ENCODE peak calls at places on chromosomes 7 and 10, in eight cellular contexts. One of them, this sample, is unnamed.

GRCh38 chr10:97887399-97887798 is 37.8 kb downstream of the GOLGA7B start:
- DNase-seq in spleen: peak
- DNase-seq in dorsolateral prefrontal cortex: no peak
- DNase-seq in HCT116: no peak
- DNase-seq in fibroblast of lung: no peak
- DNase-seq in ovary: no peak
- DNase-seq in CD4-positive, alpha-beta memory T cell: no peak
- DNase-seq in testis: no peak
- DNase-seq in this sample: no peak

GRCh38 chr7:36961097-36961496 is 236.8 kb upstream of the AOAH start:
- DNase-seq in ovary: no peak
- DNase-seq in HCT116: no peak
- DNase-seq in testis: peak
- DNase-seq in fibroblast of lung: no peak
- DNase-seq in dorsolateral prefrontal cortex: no peak
- DNase-seq in CD4-positive, alpha-beta memory T cell: no peak
- DNase-seq in spleen: no peak
- DNase-seq in this sample: no peak

GRCh38 chr10:8628351-8628750 is 573.9 kb downstream of the GATA3 start:
- DNase-seq in fibroblast of lung: no peak
- DNase-seq in dorsolateral prefrontal cortex: no peak
- DNase-seq in testis: no peak
- DNase-seq in HCT116: no peak
- DNase-seq in CD4-positive, alpha-beta memory T cell: no peak
- DNase-seq in spleen: no peak
- DNase-seq in ovary: no peak
- DNase-seq in this sample: no peak

GRCh38 chr7:137531671-137532070 is 188.1 kb upstream of the PTN start:
- DNase-seq in dorsolateral prefrontal cortex: no peak
- DNase-seq in spleen: no peak
- DNase-seq in HCT116: no peak
- DNase-seq in CD4-positive, alpha-beta memory T cell: no peak
- DNase-seq in ovary: no peak
- DNase-seq in fibroblast of lung: no peak
- DNase-seq in testis: no peak
- DNase-seq in this sample: no peak

GRCh38 chr7:81767883-81768282 is 2.0 kb downstream of the HGF start:
- DNase-seq in ovary: no peak
- DNase-seq in testis: peak
- DNase-seq in dorsolateral prefrontal cortex: no peak
- DNase-seq in fibroblast of lung: peak
- DNase-seq in spleen: no peak
- DNase-seq in CD4-positive, alpha-beta memory T cell: no peak
- DNase-seq in HCT116: no peak
- DNase-seq in this sample: no peak

GRCh38 chr7:142813262-142813661 is 41.6 kb upstream of the EPHB6 start:
- DNase-seq in dorsolateral prefrontal cortex: no peak
- DNase-seq in testis: no peak
- DNase-seq in fibroblast of lung: no peak
- DNase-seq in ovary: no peak
- DNase-seq in CD4-positive, alpha-beta memory T cell: no peak
- DNase-seq in HCT116: no peak
- DNase-seq in spleen: no peak
- DNase-seq in this sample: no peak

GRCh38 chr10:47207280-47207613 is 92.8 kb upstream of the GDF10 start:
- DNase-seq in testis: no peak
- DNase-seq in fibroblast of lung: peak
- DNase-seq in HCT116: no peak
- DNase-seq in dorsolateral prefrontal cortex: no peak
- DNase-seq in ovary: no peak
- DNase-seq in CD4-positive, alpha-beta memory T cell: no peak
- DNase-seq in spleen: no peak
- DNase-seq in this sample: no peak

GRCh38 chr10:93447970-93448369 is 34.2 kb downstream of the MYOF start:
- DNase-seq in testis: no peak
- DNase-seq in ovary: no peak
- DNase-seq in fibroblast of lung: no peak
- DNase-seq in spleen: no peak
- DNase-seq in CD4-positive, alpha-beta memory T cell: no peak
- DNase-seq in dorsolateral prefrontal cortex: no peak
- DNase-seq in HCT116: no peak
- DNase-seq in this sample: no peak

GRCh38 chr10:17533731-17534130 is 79.3 kb upstream of the ST8SIA6 start:
- DNase-seq in fibroblast of lung: peak
- DNase-seq in spleen: no peak
- DNase-seq in dorsolateral prefrontal cortex: no peak
- DNase-seq in HCT116: no peak
- DNase-seq in ovary: no peak
- DNase-seq in testis: no peak
- DNase-seq in CD4-positive, alpha-beta memory T cell: no peak
- DNase-seq in this sample: no peak

GRCh38 chr10:79460687-79461086 is 15.3 kb upstream of the ZCCHC24 start:
- DNase-seq in HCT116: no peak
- DNase-seq in ovary: no peak
- DNase-seq in testis: no peak
- DNase-seq in CD4-positive, alpha-beta memory T cell: no peak
- DNase-seq in dorsolateral prefrontal cortex: no peak
- DNase-seq in fibroblast of lung: no peak
- DNase-seq in spleen: no peak
- DNase-seq in this sample: peak

GRCh38 chr10:81026597-81026996 is 488.9 kb downstream of the SH2D4B start:
- DNase-seq in dorsolateral prefrontal cortex: no peak
- DNase-seq in ovary: no peak
- DNase-seq in testis: no peak
- DNase-seq in HCT116: no peak
- DNase-seq in fibroblast of lung: no peak
- DNase-seq in spleen: no peak
- DNase-seq in CD4-positive, alpha-beta memory T cell: no peak
- DNase-seq in this sample: no peak

GRCh38 chr10:48523820-48524758 is 80.8 kb downstream of the ARHGAP22 start:
- DNase-seq in spleen: peak
- DNase-seq in dorsolateral prefrontal cortex: no peak
- DNase-seq in testis: peak
- DNase-seq in ovary: peak
- DNase-seq in fibroblast of lung: peak
- DNase-seq in HCT116: no peak
- DNase-seq in CD4-positive, alpha-beta memory T cell: no peak
- DNase-seq in this sample: no peak

GRCh38 chr7:99473315-99473596 is 566 bp downstream of the ZNF789 start:
- DNase-seq in fibroblast of lung: peak
- DNase-seq in CD4-positive, alpha-beta memory T cell: no peak
- DNase-seq in testis: peak
- DNase-seq in spleen: no peak
- DNase-seq in dorsolateral prefrontal cortex: no peak
- DNase-seq in ovary: no peak
- DNase-seq in HCT116: peak
- DNase-seq in this sample: no peak

GRCh38 chr10:34092891-34093290 is 722.2 kb downstream of the PARD3 start:
- DNase-seq in testis: no peak
- DNase-seq in fibroblast of lung: no peak
- DNase-seq in HCT116: no peak
- DNase-seq in dorsolateral prefrontal cortex: no peak
- DNase-seq in ovary: no peak
- DNase-seq in spleen: no peak
- DNase-seq in CD4-positive, alpha-beta memory T cell: no peak
- DNase-seq in this sample: no peak

GRCh38 chr10:58189269-58189668 is 78.4 kb downstream of the IPMK start:
- DNase-seq in ovary: no peak
- DNase-seq in testis: peak
- DNase-seq in HCT116: no peak
- DNase-seq in spleen: no peak
- DNase-seq in CD4-positive, alpha-beta memory T cell: no peak
- DNase-seq in fibroblast of lung: peak
- DNase-seq in dorsolateral prefrontal cortex: no peak
- DNase-seq in this sample: peak

GRCh38 chr7:23918856-23919255 is 208.8 kb downstream of the STK31 start:
- DNase-seq in fibroblast of lung: peak
- DNase-seq in testis: no peak
- DNase-seq in CD4-positive, alpha-beta memory T cell: no peak
- DNase-seq in spleen: no peak
- DNase-seq in ovary: no peak
- DNase-seq in HCT116: no peak
- DNase-seq in dorsolateral prefrontal cortex: no peak
- DNase-seq in this sample: no peak

GRCh38 chr7:44380831-44381493 is 55.6 kb upstream of the CAMK2B start:
- DNase-seq in HCT116: no peak
- DNase-seq in spleen: peak
- DNase-seq in CD4-positive, alpha-beta memory T cell: no peak
- DNase-seq in dorsolateral prefrontal cortex: no peak
- DNase-seq in ovary: no peak
- DNase-seq in fibroblast of lung: peak
- DNase-seq in testis: no peak
- DNase-seq in this sample: peak

GRCh38 chr10:114271014-114271778 is 32.1 kb downstream of the VWA2 start:
- DNase-seq in ovary: no peak
- DNase-seq in HCT116: no peak
- DNase-seq in testis: no peak
- DNase-seq in CD4-positive, alpha-beta memory T cell: no peak
- DNase-seq in fibroblast of lung: no peak
- DNase-seq in dorsolateral prefrontal cortex: no peak
- DNase-seq in spleen: no peak
- DNase-seq in this sample: no peak
- H3K27ac ChIP-seq in ovary: no peak
- H3K27ac ChIP-seq in HCT116: no peak
- H3K27ac ChIP-seq in testis: no peak
- H3K27ac ChIP-seq in CD4-positive, alpha-beta memory T cell: no peak
- H3K27ac ChIP-seq in fibroblast of lung: peak
- H3K27ac ChIP-seq in dorsolateral prefrontal cortex: no peak
- H3K27ac ChIP-seq in spleen: no peak
- H3K27ac ChIP-seq in this sample: no peak

GRCh38 chr10:22628309-22628708 is 86.1 kb downstream of the PIP4K2A start:
- DNase-seq in ovary: no peak
- DNase-seq in CD4-positive, alpha-beta memory T cell: no peak
- DNase-seq in testis: no peak
- DNase-seq in fibroblast of lung: no peak
- DNase-seq in dorsolateral prefrontal cortex: no peak
- DNase-seq in spleen: no peak
- DNase-seq in HCT116: no peak
- DNase-seq in this sample: no peak

GRCh38 chr10:22624289-22624738 is 90.1 kb downstream of the PIP4K2A start:
- DNase-seq in dorsolateral prefrontal cortex: no peak
- DNase-seq in ovary: no peak
- DNase-seq in HCT116: no peak
- DNase-seq in CD4-positive, alpha-beta memory T cell: no peak
- DNase-seq in spleen: no peak
- DNase-seq in fibroblast of lung: peak
- DNase-seq in testis: no peak
- DNase-seq in this sample: no peak

GRCh38 chr10:22626784-22627183 is 87.6 kb downstream of the PIP4K2A start:
- DNase-seq in CD4-positive, alpha-beta memory T cell: no peak
- DNase-seq in ovary: no peak
- DNase-seq in HCT116: no peak
- DNase-seq in spleen: no peak
- DNase-seq in fibroblast of lung: no peak
- DNase-seq in testis: no peak
- DNase-seq in dorsolateral prefrontal cortex: no peak
- DNase-seq in this sample: no peak

GRCh38 chr10:22623624-22624263 is 90.6 kb downstream of the PIP4K2A start:
- DNase-seq in dorsolateral prefrontal cortex: no peak
- DNase-seq in HCT116: no peak
- DNase-seq in CD4-positive, alpha-beta memory T cell: no peak
- DNase-seq in ovary: no peak
- DNase-seq in fibroblast of lung: peak
- DNase-seq in spleen: no peak
- DNase-seq in testis: no peak
- DNase-seq in this sample: no peak

GRCh38 chr10:22625511-22626288 is 88.7 kb downstream of the PIP4K2A start:
- DNase-seq in dorsolateral prefrontal cortex: no peak
- DNase-seq in fibroblast of lung: peak
- DNase-seq in ovary: no peak
- DNase-seq in HCT116: no peak
- DNase-seq in CD4-positive, alpha-beta memory T cell: no peak
- DNase-seq in spleen: no peak
- DNase-seq in testis: no peak
- DNase-seq in this sample: no peak
- H3K27ac ChIP-seq in dorsolateral prefrontal cortex: peak
- H3K27ac ChIP-seq in fibroblast of lung: no peak
- H3K27ac ChIP-seq in ovary: no peak
- H3K27ac ChIP-seq in HCT116: no peak
- H3K27ac ChIP-seq in CD4-positive, alpha-beta memory T cell: peak
- H3K27ac ChIP-seq in spleen: peak
- H3K27ac ChIP-seq in testis: no peak
- H3K27ac ChIP-seq in this sample: no peak

GRCh38 chr10:62413652-62414051 is 39.5 kb downstream of the ZNF365 start:
- DNase-seq in testis: no peak
- DNase-seq in spleen: no peak
- DNase-seq in fibroblast of lung: no peak
- DNase-seq in CD4-positive, alpha-beta memory T cell: no peak
- DNase-seq in ovary: no peak
- DNase-seq in dorsolateral prefrontal cortex: no peak
- DNase-seq in HCT116: no peak
- DNase-seq in this sample: no peak
- H3K27ac ChIP-seq in testis: no peak
- H3K27ac ChIP-seq in spleen: no peak
- H3K27ac ChIP-seq in fibroblast of lung: no peak
- H3K27ac ChIP-seq in CD4-positive, alpha-beta memory T cell: no peak
- H3K27ac ChIP-seq in ovary: no peak
- H3K27ac ChIP-seq in dorsolateral prefrontal cortex: no peak
- H3K27ac ChIP-seq in HCT116: no peak
- H3K27ac ChIP-seq in this sample: no peak

GRCh38 chr7:118152632-118153031 is 31.3 kb upstream of the LSM8 start:
- DNase-seq in CD4-positive, alpha-beta memory T cell: no peak
- DNase-seq in fibroblast of lung: no peak
- DNase-seq in HCT116: no peak
- DNase-seq in dorsolateral prefrontal cortex: no peak
- DNase-seq in testis: no peak
- DNase-seq in ovary: no peak
- DNase-seq in spleen: no peak
- DNase-seq in this sample: no peak

GRCh38 chr7:118152149-118152548 is 31.8 kb upstream of the LSM8 start:
- DNase-seq in ovary: no peak
- DNase-seq in HCT116: no peak
- DNase-seq in dorsolateral prefrontal cortex: no peak
- DNase-seq in fibroblast of lung: no peak
- DNase-seq in CD4-positive, alpha-beta memory T cell: no peak
- DNase-seq in spleen: no peak
- DNase-seq in testis: no peak
- DNase-seq in this sample: no peak

GRCh38 chr7:118149394-118149793 is 34.6 kb upstream of the LSM8 start:
- DNase-seq in HCT116: no peak
- DNase-seq in ovary: no peak
- DNase-seq in CD4-positive, alpha-beta memory T cell: no peak
- DNase-seq in testis: no peak
- DNase-seq in dorsolateral prefrontal cortex: no peak
- DNase-seq in fibroblast of lung: no peak
- DNase-seq in spleen: no peak
- DNase-seq in this sample: no peak

GRCh38 chr7:118153551-118154177 is 30.3 kb upstream of the LSM8 start:
- DNase-seq in fibroblast of lung: peak
- DNase-seq in HCT116: peak
- DNase-seq in ovary: no peak
- DNase-seq in dorsolateral prefrontal cortex: no peak
- DNase-seq in CD4-positive, alpha-beta memory T cell: peak
- DNase-seq in spleen: no peak
- DNase-seq in testis: peak
- DNase-seq in this sample: no peak

DNA sequence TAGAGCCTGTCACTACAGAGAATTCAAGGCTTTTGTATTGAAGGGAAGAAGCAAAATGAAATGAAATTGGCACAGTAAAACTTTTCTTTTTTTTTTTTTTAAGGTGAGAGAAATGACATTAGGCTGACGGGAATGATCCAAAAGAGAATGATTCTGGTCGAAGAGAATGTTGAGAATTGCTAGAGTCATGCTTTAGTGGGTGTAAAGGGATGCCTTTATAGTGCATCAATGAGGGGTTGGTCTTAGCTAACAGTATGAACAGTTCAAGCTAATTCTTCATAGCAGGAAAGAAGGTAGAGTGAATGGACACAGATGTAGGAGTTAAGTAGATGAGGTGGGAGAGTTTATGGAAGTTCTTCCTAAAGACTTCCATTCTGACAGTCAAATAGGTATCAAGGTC is 32.3 kb upstream of the LSM8 start:
- DNase-seq in testis: no peak
- DNase-seq in HCT116: no peak
- DNase-seq in dorsolateral prefrontal cortex: no peak
- DNase-seq in spleen: no peak
- DNase-seq in ovary: no peak
- DNase-seq in fibroblast of lung: no peak
- DNase-seq in CD4-positive, alpha-beta memory T cell: no peak
- DNase-seq in this sample: no peak
- H3K27ac ChIP-seq in testis: no peak
- H3K27ac ChIP-seq in HCT116: no peak
- H3K27ac ChIP-seq in dorsolateral prefrontal cortex: no peak
- H3K27ac ChIP-seq in spleen: no peak
- H3K27ac ChIP-seq in ovary: no peak
- H3K27ac ChIP-seq in fibroblast of lung: no peak
- H3K27ac ChIP-seq in CD4-positive, alpha-beta memory T cell: no peak
- H3K27ac ChIP-seq in this sample: no peak